ENCODE peak calls at places on chromosomes 3 and 15, in eight cellular contexts. One of them, this sample, is unnamed.

GRCh38 chr3:65685621-65686020 is 353.1 kb downstream of the MAGI1 start:
- DNase-seq in EH: peak; percentile 55
- DNase-seq in G401: peak; percentile 67
- DNase-seq in left colon: no peak
- DNase-seq in NCI-H2029: no peak
- DNase-seq in AG10803: peak; percentile 40
- DNase-seq in activated T-cell treated with anti-CD3 and anti-CD28 coated beads, Interleukin-2, amount 50 U/mL, for 1 hour: no peak
- DNase-seq in stomach: no peak
- DNase-seq in this sample: no peak

GRCh38 chr3:27326949-27327582 is 42.1 kb downstream of the NEK10 start:
- DNase-seq in EH: no peak
- DNase-seq in G401: no peak
- DNase-seq in left colon: no peak
- DNase-seq in NCI-H2029: no peak
- DNase-seq in AG10803: no peak
- DNase-seq in activated T-cell treated with anti-CD3 and anti-CD28 coated beads, Interleukin-2, amount 50 U/mL, for 1 hour: no peak
- DNase-seq in stomach: no peak
- DNase-seq in this sample: no peak

GRCh38 chr3:180601688-180602666 is at the start of gene TTC14:
- DNase-seq in EH: peak; percentile 97
- DNase-seq in G401: peak; percentile 92
- DNase-seq in left colon: peak; percentile 92
- DNase-seq in NCI-H2029: peak; percentile 89
- DNase-seq in AG10803: peak; percentile 96
- DNase-seq in activated T-cell treated with anti-CD3 and anti-CD28 coated beads, Interleukin-2, amount 50 U/mL, for 1 hour: peak; percentile 91
- DNase-seq in stomach: peak; percentile 86
- DNase-seq in this sample: peak; percentile 94

GRCh38 chr3:11818033-11818432 is 28.7 kb downstream of the TAMM41 start:
- DNase-seq in EH: peak; percentile 70
- DNase-seq in G401: no peak
- DNase-seq in left colon: no peak
- DNase-seq in NCI-H2029: no peak
- DNase-seq in AG10803: no peak
- DNase-seq in activated T-cell treated with anti-CD3 and anti-CD28 coated beads, Interleukin-2, amount 50 U/mL, for 1 hour: no peak
- DNase-seq in stomach: no peak
- DNase-seq in this sample: no peak

GRCh38 chr3:81612768-81613167 is 148.7 kb downstream of the GBE1 start:
- DNase-seq in EH: no peak
- DNase-seq in G401: no peak
- DNase-seq in left colon: no peak
- DNase-seq in NCI-H2029: no peak
- DNase-seq in AG10803: no peak
- DNase-seq in activated T-cell treated with anti-CD3 and anti-CD28 coated beads, Interleukin-2, amount 50 U/mL, for 1 hour: no peak
- DNase-seq in stomach: no peak
- DNase-seq in this sample: no peak

GRCh38 chr3:42189071-42189470 is 76.9 kb downstream of the CCK start:
- DNase-seq in EH: no peak
- DNase-seq in G401: no peak
- DNase-seq in left colon: no peak
- DNase-seq in NCI-H2029: peak; percentile 42
- DNase-seq in AG10803: no peak
- DNase-seq in activated T-cell treated with anti-CD3 and anti-CD28 coated beads, Interleukin-2, amount 50 U/mL, for 1 hour: no peak
- DNase-seq in stomach: no peak
- DNase-seq in this sample: no peak

GRCh38 chr15:65982941-65983340 is 113.7 kb downstream of the RAB11A start:
- DNase-seq in EH: no peak
- DNase-seq in G401: no peak
- DNase-seq in left colon: no peak
- DNase-seq in NCI-H2029: no peak
- DNase-seq in AG10803: no peak
- DNase-seq in activated T-cell treated with anti-CD3 and anti-CD28 coated beads, Interleukin-2, amount 50 U/mL, for 1 hour: no peak
- DNase-seq in stomach: no peak
- DNase-seq in this sample: no peak

GRCh38 chr3:141764946-141765345 is 1.7 kb downstream of the GRK7 start:
- DNase-seq in EH: no peak
- DNase-seq in G401: no peak
- DNase-seq in left colon: no peak
- DNase-seq in NCI-H2029: no peak
- DNase-seq in AG10803: no peak
- DNase-seq in activated T-cell treated with anti-CD3 and anti-CD28 coated beads, Interleukin-2, amount 50 U/mL, for 1 hour: no peak
- DNase-seq in stomach: no peak
- DNase-seq in this sample: no peak

GRCh38 chr3:15556512-15556911 is 35.0 kb upstream of the COLQ start:
- DNase-seq in EH: no peak
- DNase-seq in G401: no peak
- DNase-seq in left colon: no peak
- DNase-seq in NCI-H2029: no peak
- DNase-seq in AG10803: no peak
- DNase-seq in activated T-cell treated with anti-CD3 and anti-CD28 coated beads, Interleukin-2, amount 50 U/mL, for 1 hour: no peak
- DNase-seq in stomach: no peak
- DNase-seq in this sample: no peak

GRCh38 chr15:95884276-95884675 is 446.2 kb upstream of the NR2F2 start:
- DNase-seq in EH: peak; percentile 92
- DNase-seq in G401: no peak
- DNase-seq in left colon: no peak
- DNase-seq in NCI-H2029: no peak
- DNase-seq in AG10803: peak; percentile 92
- DNase-seq in activated T-cell treated with anti-CD3 and anti-CD28 coated beads, Interleukin-2, amount 50 U/mL, for 1 hour: no peak
- DNase-seq in stomach: no peak
- DNase-seq in this sample: no peak

GRCh38 chr3:31096661-31097060 is 202.2 kb upstream of the GADL1 start:
- DNase-seq in EH: peak; percentile 21
- DNase-seq in G401: no peak
- DNase-seq in left colon: no peak
- DNase-seq in NCI-H2029: no peak
- DNase-seq in AG10803: peak; percentile 45
- DNase-seq in activated T-cell treated with anti-CD3 and anti-CD28 coated beads, Interleukin-2, amount 50 U/mL, for 1 hour: no peak
- DNase-seq in stomach: no peak
- DNase-seq in this sample: no peak

GRCh38 chr3:100603449-100603848 is 6.0 kb upstream of the ADGRG7 start:
- DNase-seq in EH: peak; percentile 45
- DNase-seq in G401: no peak
- DNase-seq in left colon: no peak
- DNase-seq in NCI-H2029: no peak
- DNase-seq in AG10803: peak; percentile 17
- DNase-seq in activated T-cell treated with anti-CD3 and anti-CD28 coated beads, Interleukin-2, amount 50 U/mL, for 1 hour: no peak
- DNase-seq in stomach: no peak
- DNase-seq in this sample: no peak

GRCh38 chr15:64895285-64896065 is 16.2 kb upstream of the ANKDD1A start:
- DNase-seq in EH: peak; percentile 60
- DNase-seq in G401: no peak
- DNase-seq in left colon: no peak
- DNase-seq in NCI-H2029: no peak
- DNase-seq in AG10803: peak; percentile 51
- DNase-seq in activated T-cell treated with anti-CD3 and anti-CD28 coated beads, Interleukin-2, amount 50 U/mL, for 1 hour: peak; percentile 39
- DNase-seq in stomach: peak; percentile 31
- DNase-seq in this sample: no peak

GRCh38 chr3:139457066-139457465 is 19.2 kb downstream of the RBP2 start:
- DNase-seq in EH: no peak
- DNase-seq in G401: no peak
- DNase-seq in left colon: no peak
- DNase-seq in NCI-H2029: no peak
- DNase-seq in AG10803: no peak
- DNase-seq in activated T-cell treated with anti-CD3 and anti-CD28 coated beads, Interleukin-2, amount 50 U/mL, for 1 hour: no peak
- DNase-seq in stomach: no peak
- DNase-seq in this sample: no peak

GRCh38 chr15:47206358-47206978 is 510.8 kb upstream of the SEMA6D start:
- DNase-seq in EH: no peak
- DNase-seq in G401: no peak
- DNase-seq in left colon: no peak
- DNase-seq in NCI-H2029: no peak
- DNase-seq in AG10803: no peak
- DNase-seq in activated T-cell treated with anti-CD3 and anti-CD28 coated beads, Interleukin-2, amount 50 U/mL, for 1 hour: no peak
- DNase-seq in stomach: no peak
- DNase-seq in this sample: no peak

GRCh38 chr3:19183572-19183971 is 35.3 kb downstream of the KCNH8 start:
- DNase-seq in EH: no peak
- DNase-seq in G401: no peak
- DNase-seq in left colon: no peak
- DNase-seq in NCI-H2029: no peak
- DNase-seq in AG10803: no peak
- DNase-seq in activated T-cell treated with anti-CD3 and anti-CD28 coated beads, Interleukin-2, amount 50 U/mL, for 1 hour: no peak
- DNase-seq in stomach: no peak
- DNase-seq in this sample: no peak

GRCh38 chr3:61589856-61590255 is 28.5 kb downstream of the PTPRG start:
- DNase-seq in EH: peak; percentile 84
- DNase-seq in G401: no peak
- DNase-seq in left colon: no peak
- DNase-seq in NCI-H2029: no peak
- DNase-seq in AG10803: peak; percentile 70
- DNase-seq in activated T-cell treated with anti-CD3 and anti-CD28 coated beads, Interleukin-2, amount 50 U/mL, for 1 hour: no peak
- DNase-seq in stomach: no peak
- DNase-seq in this sample: no peak

GRCh38 chr3:152047465-152047864 is 174.0 kb downstream of the SUCNR1 start:
- DNase-seq in EH: peak; percentile 27
- DNase-seq in G401: no peak
- DNase-seq in left colon: no peak
- DNase-seq in NCI-H2029: no peak
- DNase-seq in AG10803: peak; percentile 57
- DNase-seq in activated T-cell treated with anti-CD3 and anti-CD28 coated beads, Interleukin-2, amount 50 U/mL, for 1 hour: no peak
- DNase-seq in stomach: no peak
- DNase-seq in this sample: no peak

GRCh38 chr3:184354121-184354728 is 7.2 kb downstream of the CLCN2 start:
- DNase-seq in EH: peak; percentile 43
- DNase-seq in G401: no peak
- DNase-seq in left colon: no peak
- DNase-seq in NCI-H2029: no peak
- DNase-seq in AG10803: no peak
- DNase-seq in activated T-cell treated with anti-CD3 and anti-CD28 coated beads, Interleukin-2, amount 50 U/mL, for 1 hour: peak; percentile 72
- DNase-seq in stomach: peak; percentile 58
- DNase-seq in this sample: no peak

GRCh38 chr3:86547697-86548096 is 443.3 kb downstream of the VGLL3 start:
- DNase-seq in EH: no peak
- DNase-seq in G401: no peak
- DNase-seq in left colon: no peak
- DNase-seq in NCI-H2029: no peak
- DNase-seq in AG10803: no peak
- DNase-seq in activated T-cell treated with anti-CD3 and anti-CD28 coated beads, Interleukin-2, amount 50 U/mL, for 1 hour: no peak
- DNase-seq in stomach: no peak
- DNase-seq in this sample: no peak

GRCh38 chr3:153746211-153746610 is 375.0 kb upstream of the ARHGEF26 start:
- DNase-seq in EH: no peak
- DNase-seq in G401: no peak
- DNase-seq in left colon: no peak
- DNase-seq in NCI-H2029: no peak
- DNase-seq in AG10803: no peak
- DNase-seq in activated T-cell treated with anti-CD3 and anti-CD28 coated beads, Interleukin-2, amount 50 U/mL, for 1 hour: no peak
- DNase-seq in stomach: no peak
- DNase-seq in this sample: no peak

GRCh38 chr3:117537949-117538348 is 828.4 kb downstream of the TUSC7 start:
- DNase-seq in EH: no peak
- DNase-seq in G401: no peak
- DNase-seq in left colon: no peak
- DNase-seq in NCI-H2029: no peak
- DNase-seq in AG10803: no peak
- DNase-seq in activated T-cell treated with anti-CD3 and anti-CD28 coated beads, Interleukin-2, amount 50 U/mL, for 1 hour: no peak
- DNase-seq in stomach: no peak
- DNase-seq in this sample: no peak

GRCh38 chr3:21672303-21672702 is 78.7 kb downstream of the ZNF385D start:
- DNase-seq in EH: peak; percentile 76
- DNase-seq in G401: no peak
- DNase-seq in left colon: no peak
- DNase-seq in NCI-H2029: no peak
- DNase-seq in AG10803: peak; percentile 92
- DNase-seq in activated T-cell treated with anti-CD3 and anti-CD28 coated beads, Interleukin-2, amount 50 U/mL, for 1 hour: no peak
- DNase-seq in stomach: no peak
- DNase-seq in this sample: no peak

GRCh38 chr3:64578797-64579196 is 109.0 kb downstream of the ADAMTS9 start:
- DNase-seq in EH: no peak
- DNase-seq in G401: no peak
- DNase-seq in left colon: no peak
- DNase-seq in NCI-H2029: no peak
- DNase-seq in AG10803: no peak
- DNase-seq in activated T-cell treated with anti-CD3 and anti-CD28 coated beads, Interleukin-2, amount 50 U/mL, for 1 hour: no peak
- DNase-seq in stomach: no peak
- DNase-seq in this sample: no peak

GRCh38 chr15:78051622-78052405 is 25.7 kb downstream of the TBC1D2B start:
- DNase-seq in EH: peak; percentile 57
- DNase-seq in G401: peak; percentile 79
- DNase-seq in left colon: peak; percentile 73
- DNase-seq in NCI-H2029: peak; percentile 40
- DNase-seq in AG10803: no peak
- DNase-seq in activated T-cell treated with anti-CD3 and anti-CD28 coated beads, Interleukin-2, amount 50 U/mL, for 1 hour: no peak
- DNase-seq in stomach: peak; percentile 77
- DNase-seq in this sample: no peak

GRCh38 chr3:9351709-9352126 is 11.1 kb upstream of the THUMPD3 start:
- DNase-seq in EH: no peak
- DNase-seq in G401: no peak
- DNase-seq in left colon: no peak
- DNase-seq in NCI-H2029: no peak
- DNase-seq in AG10803: no peak
- DNase-seq in activated T-cell treated with anti-CD3 and anti-CD28 coated beads, Interleukin-2, amount 50 U/mL, for 1 hour: no peak
- DNase-seq in stomach: no peak
- DNase-seq in this sample: no peak

GRCh38 chr15:40155270-40155910 is 5.5 kb upstream of the BUB1B start:
- DNase-seq in EH: no peak
- DNase-seq in G401: no peak
- DNase-seq in left colon: peak; percentile 78
- DNase-seq in NCI-H2029: peak; percentile 76
- DNase-seq in AG10803: no peak
- DNase-seq in activated T-cell treated with anti-CD3 and anti-CD28 coated beads, Interleukin-2, amount 50 U/mL, for 1 hour: no peak
- DNase-seq in stomach: peak; percentile 75
- DNase-seq in this sample: peak; percentile 74

GRCh38 chr3:177810162-177810623 is 612.9 kb upstream of the TBL1XR1 start:
- DNase-seq in EH: peak; percentile 93
- DNase-seq in G401: no peak
- DNase-seq in left colon: no peak
- DNase-seq in NCI-H2029: no peak
- DNase-seq in AG10803: peak; percentile 92
- DNase-seq in activated T-cell treated with anti-CD3 and anti-CD28 coated beads, Interleukin-2, amount 50 U/mL, for 1 hour: no peak
- DNase-seq in stomach: no peak
- DNase-seq in this sample: no peak

GRCh38 chr3:127796751-127797150 is 25.6 kb downstream of the MGLL start:
- DNase-seq in EH: no peak
- DNase-seq in G401: peak; percentile 45
- DNase-seq in left colon: no peak
- DNase-seq in NCI-H2029: no peak
- DNase-seq in AG10803: no peak
- DNase-seq in activated T-cell treated with anti-CD3 and anti-CD28 coated beads, Interleukin-2, amount 50 U/mL, for 1 hour: no peak
- DNase-seq in stomach: no peak
- DNase-seq in this sample: no peak

This sample was measured in ureter.